ENCODE peak calls at places on chromosome 1, in ten cellular contexts. Y is ovary, O is fibroblast of the aortic adventitia, J is GM06990, M is NB4, Z is IMR-90, R is MM.1S, K is lower lobe of right lung, G is PC-9, V is heart right ventricle. D is an unnamed sample.
A peak's percentile ranks its signal among the peaks of the same experiment; 100 is the strongest.

GRCh38 chr1:36251794-36252481 is 27.7 kb downstream of the THRAP3 start:
- DNase-seq in K (no peak), J (no peak), Y (no peak), O (no peak), G (no peak), R (no peak), V (no peak), Z (peak; percentile 49), M (no peak), D (no peak)

GRCh38 chr1:201172336-201172735 is 18.1 kb upstream of the TMEM9 start:
- DNase-seq in Z (no peak), G (no peak), K (no peak), J (no peak), O (no peak), M (no peak), V (no peak), Y (no peak), R (no peak), D (no peak)

GRCh38 chr1:25724201-25724600 is 75.8 kb upstream of the SELENON start:
- DNase-seq in Y (no peak), O (no peak), R (no peak), K (no peak), M (no peak), G (no peak), V (no peak), Z (no peak), J (no peak), D (no peak)

GRCh38 chr1:16967095-16967567 is 13.3 kb downstream of the MFAP2 start:
- DNase-seq in Z (peak; percentile 74), M (no peak), G (no peak), O (peak; percentile 67), J (no peak), Y (peak; percentile 93), R (no peak), V (peak; percentile 60), K (no peak), D (no peak)

GRCh38 chr1:59543211-59543668 is 246.3 kb downstream of the FGGY start:
- DNase-seq in G (no peak), O (no peak), V (no peak), M (no peak), Y (no peak), K (no peak), R (no peak), Z (no peak), J (no peak), D (no peak)

GRCh38 chr1:206128192-206128591 is 11.0 kb upstream of the AVPR1B start:
- DNase-seq in G (peak; percentile 46), J (no peak), K (no peak), O (peak; percentile 25), Z (peak; percentile 4), Y (no peak), R (no peak), M (peak; percentile 68), V (no peak), D (no peak)

GRCh38 chr1:85398391-85399064 is 66.4 kb downstream of the DDAH1 start:
- DNase-seq in M (no peak), R (peak; percentile 7), V (no peak), Y (no peak), J (no peak), O (peak; percentile 79), Z (peak; percentile 71), K (no peak), G (peak; percentile 54), D (no peak)

GRCh38 chr1:237927198-237927597 is 36.5 kb upstream of the ZP4 start:
- DNase-seq in K (no peak), Y (no peak), V (no peak), O (no peak), G (no peak), M (no peak), Z (no peak), J (no peak), R (no peak), D (no peak)

GRCh38 chr1:244757091-244757939 is 78.1 kb upstream of the COX20 start:
- DNase-seq in O (peak; percentile 66), G (no peak), Y (no peak), Z (peak; percentile 34), K (no peak), M (no peak), J (no peak), V (no peak), R (no peak), D (no peak)

GRCh38 chr1:18941221-18942141 is 15.0 kb downstream of the IFFO2 start:
- DNase-seq in O (peak; percentile 36), V (peak; percentile 56), J (no peak), G (no peak), Z (peak; percentile 97), K (no peak), R (no peak), M (no peak), Y (no peak), D (no peak)

GRCh38 chr1:54357967-54358366 is 48.2 kb downstream of the SSBP3 start:
- DNase-seq in Y (no peak), Z (no peak), K (no peak), G (no peak), M (no peak), V (no peak), R (no peak), O (no peak), J (no peak), D (no peak)

GRCh38 chr1:47557086-47557866 is 119.4 kb downstream of the FOXD2 start:
- DNase-seq in G (no peak), J (no peak), R (no peak), M (no peak), Z (no peak), V (no peak), Y (no peak), O (no peak), K (no peak), D (no peak)

DNA sequence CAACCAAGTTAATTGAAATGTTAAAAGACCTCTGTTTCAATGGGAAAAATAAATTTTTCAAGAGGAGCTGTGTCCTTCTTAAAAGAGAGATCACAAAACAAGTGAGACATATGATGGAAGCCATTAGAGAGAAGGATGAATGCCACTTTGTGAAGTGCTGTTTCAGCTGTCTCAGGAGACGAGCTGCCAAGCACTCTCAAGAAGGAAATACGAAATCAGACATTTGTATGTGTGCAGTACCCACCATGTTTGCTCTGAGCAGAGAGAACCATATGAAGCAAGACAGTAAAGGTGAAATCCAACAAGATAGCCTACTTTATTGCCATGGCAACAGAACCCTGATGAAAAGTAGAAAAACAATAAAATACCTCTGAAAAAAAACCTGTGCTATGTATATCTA is 168.1 kb downstream of the AMY1C start:
- DNase-seq in J (no peak), K (no peak), V (no peak), R (no peak), M (no peak), G (no peak), O (no peak), Y (no peak), Z (no peak), D (no peak)
- TF ChIP-seq CTCF in J (no peak), K (no peak), V (no peak), R (no peak), M (no peak), G (no peak), O (no peak), Y (no peak), Z (no peak), D (no peak)

DNA sequence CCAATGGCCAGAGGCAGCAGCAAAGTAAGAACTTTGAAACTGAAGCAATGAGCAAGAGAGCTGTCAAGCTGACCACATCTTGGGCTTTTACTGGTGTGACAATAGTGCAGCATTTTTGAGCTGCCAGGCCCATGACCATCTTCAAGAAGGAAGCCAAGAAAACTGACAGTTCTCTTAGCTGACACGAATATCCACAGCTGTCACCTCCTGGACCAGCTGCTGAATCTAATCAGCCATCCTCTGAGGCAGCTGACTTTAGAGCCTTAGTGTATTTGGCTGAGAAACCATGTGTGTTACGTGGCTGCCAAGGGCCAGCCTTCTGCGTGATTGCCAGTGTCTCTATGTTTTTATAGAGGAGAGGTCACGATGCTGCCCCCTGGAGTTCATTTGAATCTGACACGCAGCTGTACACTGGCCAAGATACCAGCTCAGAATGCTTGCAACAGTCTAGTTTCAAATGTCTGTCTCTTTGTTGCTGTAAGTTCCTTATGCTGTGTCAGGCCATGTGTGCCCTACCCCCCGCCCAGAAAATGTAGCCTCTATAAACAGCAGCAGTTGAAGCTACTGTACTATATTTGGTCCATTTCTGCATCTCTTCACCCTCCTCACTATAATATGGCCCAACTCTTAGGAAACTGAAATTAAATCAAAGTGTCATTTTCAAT is 39.7 kb downstream of the PALMD start:
- DNase-seq in Y (peak; percentile 75), V (peak; percentile 88), Z (peak; percentile 91), O (peak; percentile 90), K (peak; percentile 69), J (peak; percentile 25), G (no peak), R (peak; percentile 80), M (peak; percentile 69), D (no peak)
- TF ChIP-seq CTCF in Y (no peak), V (peak; percentile 60), Z (peak; percentile 50), O (peak; percentile 50), K (peak; percentile 57), J (peak; percentile 79), G (peak; percentile 76), R (peak; percentile 59), M (peak; percentile 66), D (peak; percentile 79)

GRCh38 chr1:158793604-158794003 is 12.6 kb upstream of the OR6N2 start:
- DNase-seq in K (no peak), G (no peak), O (no peak), Z (no peak), R (peak; percentile 53), M (peak; percentile 52), J (no peak), Y (no peak), V (no peak), D (peak; percentile 51)
- TF ChIP-seq CTCF in K (peak; percentile 40), G (no peak), O (peak; percentile 10), Z (peak; percentile 22), R (peak; percentile 71), M (peak; percentile 46), J (peak; percentile 78), Y (no peak), V (no peak), D (peak; percentile 72)

GRCh38 chr1:75908717-75909152 is 23.5 kb downstream of the ASB17 start:
- DNase-seq in K (no peak), O (peak; percentile 45), Z (peak; percentile 50), J (peak; percentile 46), Y (no peak), V (no peak), M (peak; percentile 51), G (peak; percentile 38), R (peak; percentile 36), D (no peak)
- TF ChIP-seq CTCF in K (no peak), O (peak; percentile 57), Z (peak; percentile 64), J (peak; percentile 66), Y (no peak), V (no peak), M (peak; percentile 50), G (peak; percentile 74), R (peak; percentile 46), D (no peak)

GRCh38 chr1:7145947-7146346 is 360.7 kb downstream of the CAMTA1 start:
- DNase-seq in M (no peak), Y (no peak), K (no peak), V (no peak), O (no peak), J (no peak), R (no peak), G (no peak), Z (no peak), D (no peak)
- TF ChIP-seq CTCF in M (no peak), Y (no peak), K (no peak), V (no peak), O (no peak), J (no peak), R (no peak), G (no peak), Z (no peak), D (no peak)

D was measured in CD14-positive monocyte.